ENCODE peak calls at places on chromosomes 12 and 14, in four cellular contexts. K, I, U and G are unnamed samples.

GRCh38 chr12:120466560-120467315 is 2.8 kb downstream of the SRSF9 start:
- DNase-seq in I (peak; percentile 61), U (peak; percentile 26), K (peak; percentile 58), G (peak; percentile 24)

GRCh38 chr14:61472801-61473376 is 151.5 kb downstream of the PRKCH start:
- DNase-seq in K (no peak), I (peak; percentile 62), U (no peak), G (peak; percentile 82)

GRCh38 chr14:87522575-87522974 is 470.4 kb downstream of the GALC start:
- DNase-seq in I (no peak), U (no peak), K (no peak), G (no peak)

GRCh38 chr12:14393736-14394135 is 28.3 kb downstream of the ATF7IP start:
- DNase-seq in I (peak; percentile 75), K (no peak), U (peak; percentile 56), G (no peak)

GRCh38 chr12:22802883-22803640 is 178.1 kb downstream of the ETNK1 start:
- DNase-seq in K (no peak), U (no peak), I (no peak), G (no peak)

GRCh38 chr12:76927170-76927784 is 48.5 kb upstream of the CSRP2 start:
- DNase-seq in I (peak; percentile 63), K (peak; percentile 15), U (peak; percentile 43), G (peak; percentile 53)

GRCh38 chr12:92928431-92928961 is 599 bp downstream of the EEA1 start:
- DNase-seq in U (no peak), I (peak; percentile 44), K (peak; percentile 41), G (no peak)

GRCh38 chr12:106138279-106138645 is 492 bp downstream of the NUAK1 start:
- DNase-seq in U (no peak), I (no peak), K (no peak), G (no peak)

GRCh38 chr12:101552277-101552676 is 42.5 kb upstream of the MYBPC1 start:
- DNase-seq in K (peak; percentile 29), U (no peak), I (peak; percentile 38), G (no peak)

GRCh38 chr14:90698379-90698869 is 117.8 kb downstream of the TTC7B start:
- DNase-seq in K (peak; percentile 41), U (peak; percentile 77), I (peak; percentile 48), G (no peak)

GRCh38 chr12:120979862-120980696 is 1.7 kb downstream of the HNF1A start:
- DNase-seq in U (no peak), K (no peak), I (no peak), G (no peak)

GRCh38 chr12:103455020-103455763 is 40.6 kb downstream of the C12orf42 start:
- DNase-seq in U (no peak), K (no peak), I (no peak), G (no peak)

GRCh38 chr14:95489163-95489887 is 27.1 kb downstream of the SYNE3 start:
- DNase-seq in K (no peak), I (no peak), U (peak; percentile 16), G (no peak)

GRCh38 chr12:98440165-98440581 is 75.2 kb upstream of the TMPO start:
- DNase-seq in U (peak; percentile 86), I (peak; percentile 98), K (peak; percentile 84), G (no peak)

GRCh38 chr14:21866479-21866878 is 192.9 kb upstream of the OR4E1 start:
- DNase-seq in K (no peak), I (peak; percentile 31), U (peak; percentile 30), G (no peak)